ENCODE peak calls at places on chromosomes 16 and 17, in five cellular contexts. O is CD8-positive, alpha-beta T cell; J is RWPE1; P is HFF-Myc; F is AG09309. S is an unnamed sample.

GRCh38 chr16:11106726-11107125 is 149.3 kb downstream of the SOCS1 start:
- DNase-seq in O (no peak), J (no peak), P (no peak), F (no peak), S (no peak)

GRCh38 chr16:86289304-86289703 is 221.0 kb upstream of the FOXF1 start:
- DNase-seq in O (no peak), J (no peak), P (no peak), F (no peak), S (no peak)

GRCh38 chr17:1197781-1198490 is 18.2 kb upstream of the ABR start:
- DNase-seq in O (peak), J (no peak), P (no peak), F (no peak), S (no peak)

GRCh38 chr16:70657956-70658355 is 11.6 kb downstream of the IL34 start:
- DNase-seq in O (no peak), J (no peak), P (no peak), F (no peak), S (no peak)

GRCh38 chr16:12904041-12904671 is 2.8 kb downstream of the SHISA9 start:
- DNase-seq in O (no peak), J (no peak), P (no peak), F (no peak), S (no peak)

GRCh38 chr16:86089986-86090385 is 191.0 kb downstream of the IRF8 start:
- DNase-seq in O (no peak), J (no peak), P (no peak), F (no peak), S (no peak)

GRCh38 chr16:88655733-88656281 is 5.0 kb upstream of the CYBA start:
- DNase-seq in O (no peak), J (no peak), P (no peak), F (no peak), S (no peak)

GRCh38 chr17:82767041-82767754 is 15.3 kb downstream of the TBCD start:
- DNase-seq in O (no peak), J (peak), P (no peak), F (no peak), S (no peak)

GRCh38 chr17:76726231-76726765 is at the start of gene JMJD6:
- DNase-seq in O (peak), J (peak), P (peak), F (peak), S (peak)

GRCh38 chr17:45231481-45232116 is 9.9 kb downstream of the FMNL1 start:
- DNase-seq in O (no peak), J (no peak), P (no peak), F (no peak), S (no peak)

GRCh38 chr16:80105160-80105559 is 435.6 kb upstream of the DYNLRB2 start:
- DNase-seq in O (no peak), J (peak), P (no peak), F (no peak), S (no peak)

GRCh38 chr16:11949527-11949926 is 7.7 kb upstream of the NPIPB2 start:
- DNase-seq in O (no peak), J (peak), P (no peak), F (peak), S (no peak)

GRCh38 chr17:64781394-64781793 is 119.3 kb upstream of the SMURF2 start:
- DNase-seq in O (peak), J (peak), P (no peak), F (no peak), S (no peak)

GRCh38 chr17:75759457-75759856 is 5.5 kb downstream of the GALK1 start:
- DNase-seq in O (no peak), J (no peak), P (no peak), F (no peak), S (no peak)

GRCh38 chr16:84907575-84907974 is 87.8 kb downstream of the CRISPLD2 start:
- DNase-seq in O (no peak), J (no peak), P (no peak), F (peak), S (no peak)

GRCh38 chr16:74625500-74626350 is 18.8 kb upstream of the GLG1 start:
- DNase-seq in O (no peak), J (no peak), P (no peak), F (no peak), S (no peak)

GRCh38 chr16:85899444-85899843 is 482 bp downstream of the IRF8 start:
- DNase-seq in O (no peak), J (no peak), P (no peak), F (no peak), S (no peak)

GRCh38 chr17:6603746-6604325 is 36.7 kb downstream of the KIAA0753 start:
- DNase-seq in O (no peak), J (no peak), P (no peak), F (no peak), S (no peak)

GRCh38 chr17:4215882-4216411 is 47.8 kb downstream of the ANKFY1 start:
- DNase-seq in O (no peak), J (no peak), P (no peak), F (no peak), S (no peak)

GRCh38 chr17:28291780-28292330 is 27.1 kb upstream of the TMEM97 start:
- DNase-seq in O (no peak), J (no peak), P (no peak), F (no peak), S (no peak)

GRCh38 chr16:75064403-75065148 is 52.0 kb downstream of the LDHD start:
- DNase-seq in O (no peak), J (no peak), P (no peak), F (no peak), S (no peak)

GRCh38 chr17:59828478-59828760 is 64.3 kb downstream of the TUBD1 start:
- DNase-seq in O (no peak), J (no peak), P (no peak), F (no peak), S (no peak)

GRCh38 chr16:84088695-84089395 is 27.9 kb downstream of the MBTPS1 start:
- DNase-seq in O (no peak), J (no peak), P (no peak), F (no peak), S (no peak)

GRCh38 chr17:48328457-48328856 is 101.6 kb downstream of the SKAP1 start:
- DNase-seq in O (no peak), J (no peak), P (no peak), F (no peak), S (no peak)

GRCh38 chr16:23640669-23640958 is 496 bp downstream of the PALB2 start:
- DNase-seq in O (no peak), J (peak), P (no peak), F (no peak), S (no peak)

GRCh38 chr17:8480011-8480976 is 44.6 kb downstream of the NDEL1 start:
- DNase-seq in O (no peak), J (no peak), P (no peak), F (no peak), S (no peak)

GRCh38 chr17:7290685-7291084 is 3.8 kb downstream of the YBX2 start:
- DNase-seq in O (no peak), J (no peak), P (no peak), F (no peak), S (no peak)

GRCh38 chr17:73432624-73433190 is 120.9 kb upstream of the CDC42EP4 start:
- DNase-seq in O (no peak), J (no peak), P (no peak), F (no peak), S (no peak)

GRCh38 chr17:82022310-82022980 is at the start of gene CENPX:
- DNase-seq in O (no peak), J (no peak), P (no peak), F (no peak), S (no peak)

GRCh38 chr17:62675260-62675659 is 47.8 kb downstream of the MRC2 start:
- DNase-seq in O (no peak), J (no peak), P (no peak), F (no peak), S (no peak)

GRCh38 chr16:67858448-67858993 is 11.0 kb upstream of the CENPT start:
- DNase-seq in O (no peak), J (no peak), P (no peak), F (no peak), S (no peak)

GRCh38 chr17:6589266-6589946 is 33.1 kb upstream of the PITPNM3 start:
- DNase-seq in O (no peak), J (no peak), P (no peak), F (no peak), S (no peak)

GRCh38 chr17:12672944-12673343 is 7.3 kb downstream of the MYOCD start:
- DNase-seq in O (no peak), J (no peak), P (no peak), F (no peak), S (no peak)

GRCh38 chr16:1596516-1596915 is 15.4 kb downstream of the IFT140 start:
- DNase-seq in O (no peak), J (no peak), P (no peak), F (no peak), S (no peak)

GRCh38 chr16:59591480-59591879 is 857.4 kb upstream of the GOT2 start:
- DNase-seq in O (no peak), J (no peak), P (no peak), F (no peak), S (no peak)

GRCh38 chr17:15651001-15651582 is 31.6 kb upstream of the FBXW10B start:
- DNase-seq in O (no peak), J (peak), P (no peak), F (no peak), S (no peak)

GRCh38 chr17:49388692-49389513 is 25.8 kb downstream of the PHB1 start:
- DNase-seq in O (no peak), J (no peak), P (no peak), F (no peak), S (no peak)
- TF ChIP-seq CTCF in O (no peak), J (no peak), P (no peak), F (no peak), S (no peak)

DNA sequence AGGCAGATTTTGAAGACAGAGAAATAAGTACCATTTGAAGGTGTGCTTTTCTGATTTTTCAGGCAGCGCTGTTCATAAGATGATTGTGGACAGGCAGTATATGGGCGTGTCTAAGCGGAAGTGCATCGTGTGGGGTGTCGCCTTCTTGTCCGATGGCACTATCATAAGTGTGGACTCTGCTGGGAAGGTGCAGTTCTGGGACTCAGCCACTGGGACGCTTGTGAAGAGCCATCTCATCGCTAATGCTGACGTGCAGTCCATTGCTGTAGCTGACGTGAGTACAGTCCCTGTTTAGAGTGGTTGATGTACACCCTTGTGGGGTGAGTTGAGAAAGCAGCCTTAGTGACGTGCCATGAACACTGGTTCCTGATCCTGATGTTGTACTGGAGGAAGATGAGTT is 10.7 kb downstream of the UTP4 start:
- DNase-seq in O (no peak), J (no peak), P (no peak), F (no peak), S (no peak)
- TF ChIP-seq CTCF in O (no peak), J (no peak), P (no peak), F (peak), S (peak)

GRCh38 chr17:21124096-21124495 is 2.7 kb upstream of the DHRS7B start:
- DNase-seq in O (no peak), J (no peak), P (no peak), F (no peak), S (no peak)

GRCh38 chr17:21129023-21129681 is 2.4 kb downstream of the DHRS7B start:
- DNase-seq in O (no peak), J (no peak), P (peak), F (no peak), S (peak)

GRCh38 chr17:21125862-21126261 is 902 bp upstream of the DHRS7B start:
- DNase-seq in O (peak), J (no peak), P (no peak), F (no peak), S (no peak)

GRCh38 chr17:21127508-21128077 is 829 bp downstream of the DHRS7B start:
- DNase-seq in O (no peak), J (no peak), P (no peak), F (no peak), S (no peak)

GRCh38 chr17:21126645-21127507 is at the start of gene DHRS7B:
- DNase-seq in O (peak), J (peak), P (peak), F (peak), S (peak)
- TF ChIP-seq CTCF in O (no peak), J (no peak), P (no peak), F (no peak), S (no peak)

GRCh38 chr16:58497468-58497867 is 2.5 kb upstream of the NDRG4 start:
- DNase-seq in O (no peak), J (no peak), P (no peak), F (no peak), S (no peak)

GRCh38 chr16:58492735-58493134 is 7.2 kb upstream of the NDRG4 start:
- DNase-seq in O (no peak), J (no peak), P (no peak), F (no peak), S (no peak)

GRCh38 chr16:58495861-58496331 is 4.0 kb upstream of the NDRG4 start:
- DNase-seq in O (no peak), J (no peak), P (no peak), F (no peak), S (no peak)

GRCh38 chr16:58493756-58494431 is 6.0 kb upstream of the NDRG4 start:
- DNase-seq in O (no peak), J (no peak), P (no peak), F (no peak), S (no peak)

DNA sequence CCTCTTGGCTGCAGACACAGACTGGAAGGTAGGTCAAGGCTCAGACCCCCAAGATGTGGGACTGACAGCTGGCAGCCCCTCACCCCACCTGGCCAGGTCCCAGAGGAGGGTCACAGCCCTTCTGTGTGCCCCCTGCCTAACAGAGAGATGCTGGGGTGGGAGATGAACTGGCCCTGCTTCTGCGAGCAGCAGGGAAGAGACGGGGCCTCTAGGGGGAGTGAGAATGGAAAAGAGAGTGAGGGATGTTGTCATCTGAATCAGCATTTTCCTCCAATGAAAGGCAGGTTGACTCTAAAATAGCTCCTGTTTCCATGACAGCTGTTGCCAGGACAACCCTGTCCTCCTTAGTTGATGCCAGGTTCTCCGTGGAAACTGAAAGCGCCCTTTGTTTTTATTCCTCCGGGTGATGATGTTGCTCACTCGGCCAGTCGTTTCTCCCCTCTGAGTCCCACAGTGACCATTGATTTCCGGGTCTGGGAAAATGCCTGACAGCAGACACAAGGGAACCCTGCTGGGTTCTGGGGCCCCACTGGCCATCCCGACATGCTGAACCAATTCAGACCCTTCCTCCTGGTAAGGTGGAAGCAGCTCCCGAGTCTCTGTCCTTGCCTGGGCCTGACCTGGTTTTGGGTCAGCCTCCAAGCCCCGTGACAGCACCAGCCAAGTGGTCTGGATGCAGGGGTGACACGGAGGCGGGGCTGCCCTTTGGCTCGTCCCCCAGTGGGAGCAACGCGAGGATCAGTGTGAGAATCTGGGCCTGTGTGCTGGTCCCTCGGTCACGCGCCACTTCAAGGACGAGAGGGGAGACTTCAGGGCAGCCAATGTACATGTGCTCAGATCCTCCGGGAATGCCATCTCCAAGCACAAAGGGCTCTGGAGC is 4.7 kb upstream of the NDRG4 start:
- DNase-seq in O (no peak), J (peak), P (peak), F (peak), S (peak)
- TF ChIP-seq CTCF in O (no peak), J (peak), P (peak), F (peak), S (peak)

DNA sequence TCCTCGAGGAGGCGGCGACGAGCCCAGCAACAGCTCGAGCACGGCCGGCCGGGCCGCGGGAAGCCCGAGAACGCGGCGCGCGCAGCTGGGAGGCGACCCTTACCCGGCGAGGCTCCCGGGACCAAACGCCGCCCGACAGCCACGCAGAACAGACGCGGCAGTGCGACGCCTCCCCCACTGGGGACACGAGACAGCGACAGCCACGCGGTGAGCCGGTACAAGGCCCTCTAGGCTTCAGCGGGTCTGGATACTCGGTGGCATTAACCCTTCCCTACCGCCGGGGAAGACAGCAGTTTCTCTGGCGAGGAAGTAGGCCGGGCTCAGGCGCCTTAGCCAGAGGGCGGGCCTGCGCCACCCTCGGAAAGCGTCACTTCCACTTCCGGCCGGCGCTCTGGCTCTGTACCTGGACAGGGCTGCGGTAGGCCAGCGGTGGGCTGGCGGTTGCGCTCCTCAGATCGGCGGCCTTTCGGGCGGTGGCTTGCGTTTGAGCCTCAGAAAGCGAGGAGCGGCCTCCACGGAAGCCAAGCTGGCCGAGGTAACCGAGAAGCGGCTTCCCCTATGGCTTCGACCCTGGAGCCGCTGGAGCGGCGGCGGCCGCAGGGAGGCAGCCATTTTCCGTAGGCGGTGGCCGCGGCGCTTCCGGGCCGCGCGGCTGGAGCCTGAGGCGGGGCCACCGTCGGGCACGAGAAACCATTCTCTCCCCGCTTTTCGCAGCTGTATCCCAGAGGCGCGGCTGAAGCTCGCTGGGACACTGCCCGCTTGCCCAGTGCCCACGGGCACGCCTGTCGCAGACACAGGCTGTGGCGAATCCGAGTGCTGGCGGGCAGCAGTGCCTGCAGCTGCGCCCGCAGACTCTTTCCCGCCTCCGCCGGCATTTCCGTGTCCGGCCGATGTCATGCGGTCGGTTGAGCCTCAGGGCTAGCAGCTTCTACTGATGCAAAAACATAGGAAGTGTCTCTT is at the start of the genes TIGD7 and ZNF75A:
- DNase-seq in O (peak), J (peak), P (peak), F (peak), S (peak)
- TF ChIP-seq CTCF in O (no peak), J (peak), P (no peak), F (no peak), S (peak)

GRCh38 chr17:40442392-40443195 is 656 bp upstream of the IGFBP4 start:
- DNase-seq in O (no peak), J (no peak), P (no peak), F (no peak), S (no peak)
- TF ChIP-seq CTCF in O (no peak), J (no peak), P (no peak), F (no peak), S (no peak)

GRCh38 chr16:62408760-62409159 is 372.5 kb upstream of the CDH8 start:
- DNase-seq in O (no peak), J (no peak), P (no peak), F (no peak), S (no peak)
- TF ChIP-seq CTCF in O (no peak), J (no peak), P (no peak), F (no peak), S (no peak)

S was measured in AG04450.